ENCODE peak calls at places on chromosomes 16 and 17, in seven cellular contexts. P is tibial artery, Y is pancreas, C is sigmoid colon, R is A673, U is upper lobe of right lung, G is adrenal gland. O is an unnamed sample. For H3K4me1, the result is how much of the 10 kb centered on the place peaks cover.

GRCh38 chr17:20116683-20117309 is 107.6 kb downstream of the SPECC1 start:
- DNase-seq in P (no peak), Y (no peak), C (no peak), R (peak), U (no peak), G (peak), O (no peak)

GRCh38 chr16:75064403-75065148 is 52.0 kb downstream of the LDHD start:
- DNase-seq in P (no peak), Y (no peak), C (no peak), R (no peak), U (no peak), G (no peak), O (peak)

GRCh38 chr17:35169964-35170363 is 22.3 kb downstream of the UNC45B start:
- DNase-seq in P (no peak), Y (no peak), C (no peak), R (no peak), U (no peak), G (no peak), O (no peak)

GRCh38 chr16:47142469-47143328 is 1.0 kb downstream of the NETO2 start:
- DNase-seq in P (no peak), Y (peak), C (no peak), R (peak), U (peak), G (peak), O (no peak)

GRCh38 chr17:64420143-64420670 is 28.7 kb upstream of the MILR1 start:
- DNase-seq in P (no peak), Y (no peak), C (no peak), R (peak), U (peak), G (peak), O (no peak)

GRCh38 chr16:58426095-58426494 is 33.8 kb downstream of the GINS3 start:
- DNase-seq in P (peak), Y (peak), C (no peak), R (no peak), U (no peak), G (peak), O (no peak)

GRCh38 chr16:14148016-14148415 is 76.9 kb downstream of the MRTFB start:
- DNase-seq in P (no peak), Y (no peak), C (no peak), R (no peak), U (no peak), G (no peak), O (no peak)

GRCh38 chr17:33262724-33263123 is 30.4 kb downstream of the ASIC2 start:
- DNase-seq in P (no peak), Y (no peak), C (no peak), R (no peak), U (no peak), G (no peak), O (no peak)

GRCh38 chr16:25135239-25135878 is 23.8 kb downstream of the LCMT1 start:
- DNase-seq in P (no peak), Y (no peak), C (no peak), R (peak), U (no peak), G (no peak), O (no peak)

GRCh38 chr17:72192409-72193192 is 71.8 kb downstream of the SOX9 start:
- DNase-seq in P (peak), Y (no peak), C (no peak), R (no peak), U (no peak), G (peak), O (no peak)

GRCh38 chr17:39391448-39391847 is 10.0 kb downstream of the FBXL20 start:
- DNase-seq in P (no peak), Y (no peak), C (no peak), R (no peak), U (no peak), G (no peak), O (no peak)

GRCh38 chr17:19330271-19330670 is 32.3 kb downstream of the B9D1 start:
- DNase-seq in P (peak), Y (no peak), C (peak), R (no peak), U (peak), G (no peak), O (no peak)

GRCh38 chr17:36501963-36502362 is 15.5 kb downstream of the ZNHIT3 start:
- DNase-seq in P (peak), Y (no peak), C (peak), R (no peak), U (no peak), G (no peak), O (no peak)

GRCh38 chr16:50323335-50324011 is 45.3 kb downstream of the BRD7 start:
- DNase-seq in P (no peak), Y (no peak), C (peak), R (peak), U (no peak), G (no peak), O (no peak)

GRCh38 chr17:32928527-32929287 is 754 bp downstream of the TMEM98 start:
- DNase-seq in P (no peak), Y (no peak), C (no peak), R (no peak), U (no peak), G (no peak), O (no peak)

GRCh38 chr17:71633391-71633849 is 487.4 kb upstream of the SOX9 start:
- DNase-seq in P (no peak), Y (no peak), C (no peak), R (no peak), U (no peak), G (no peak), O (peak)

GRCh38 chr16:56038564-56039098 is 152.7 kb upstream of the GNAO1 start:
- DNase-seq in P (no peak), Y (no peak), C (no peak), R (no peak), U (no peak), G (no peak), O (no peak)

GRCh38 chr17:59643159-59643857 is 23.6 kb downstream of the CLTC start:
- DNase-seq in P (no peak), Y (no peak), C (no peak), R (no peak), U (no peak), G (no peak), O (no peak)

GRCh38 chr17:10738516-10739258 is 8.9 kb upstream of the TMEM220 start:
- DNase-seq in P (no peak), Y (no peak), C (peak), R (no peak), U (no peak), G (no peak), O (no peak)

GRCh38 chr17:35312346-35312745 is 61.1 kb downstream of the SLFN11 start:
- DNase-seq in P (no peak), Y (no peak), C (no peak), R (no peak), U (no peak), G (no peak), O (no peak)

GRCh38 chr16:72561-73537 is at the start of gene RHBDF1:
- DNase-seq in P (no peak), Y (peak), C (peak), R (peak), U (peak), G (no peak), O (no peak)

GRCh38 chr16:86590501-86591144 is 12.3 kb downstream of the FOXL1 start:
- DNase-seq in P (peak), Y (no peak), C (no peak), R (no peak), U (no peak), G (no peak), O (no peak)

GRCh38 chr16:86625821-86626220 is 47.5 kb downstream of the FOXL1 start:
- DNase-seq in P (peak), Y (no peak), C (peak), R (no peak), U (no peak), G (no peak), O (peak)

GRCh38 chr16:87576191-87576590 is 26.1 kb upstream of the JPH3 start:
- DNase-seq in P (no peak), Y (no peak), C (no peak), R (no peak), U (no peak), G (no peak), O (no peak)

GRCh38 chr17:17485420-17485819 is 8.6 kb downstream of the MED9 start:
- DNase-seq in P (no peak), Y (no peak), C (no peak), R (no peak), U (peak), G (no peak), O (no peak)

GRCh38 chr16:86181526-86181925 is 282.6 kb downstream of the IRF8 start:
- DNase-seq in P (no peak), Y (no peak), C (no peak), R (no peak), U (no peak), G (no peak), O (no peak)

GRCh38 chr16:53433509-53433908 is 762 bp upstream of the RBL2 start:
- DNase-seq in P (no peak), Y (no peak), C (no peak), R (no peak), U (peak), G (no peak), O (peak)

GRCh38 chr17:26962255-26963162 is 331.4 kb upstream of the WSB1 start:
- DNase-seq in P (no peak), Y (no peak), C (no peak), R (no peak), U (no peak), G (no peak), O (no peak)

GRCh38 chr16:81707411-81708321 is 71.4 kb upstream of the PLCG2 start:
- DNase-seq in P (no peak), Y (peak), C (peak), R (no peak), U (peak), G (peak), O (no peak)

GRCh38 chr17:43578699-43579569 is 32.8 kb upstream of the ETV4 start:
- DNase-seq in P (no peak), Y (no peak), C (no peak), R (no peak), U (no peak), G (no peak), O (no peak)

GRCh38 chr16:67659675-67660563 is at the start of gene ACD:
- DNase-seq in P (peak), Y (peak), C (peak), R (peak), U (peak), G (peak), O (peak)

GRCh38 chr17:80160536-80160935 is 9.3 kb upstream of the CARD14 start:
- DNase-seq in P (no peak), Y (no peak), C (no peak), R (no peak), U (no peak), G (no peak), O (no peak)

GRCh38 chr17:67393809-67394418 is 16.8 kb downstream of the PITPNC1 start:
- DNase-seq in P (no peak), Y (no peak), C (no peak), R (no peak), U (no peak), G (no peak), O (no peak)

DNA sequence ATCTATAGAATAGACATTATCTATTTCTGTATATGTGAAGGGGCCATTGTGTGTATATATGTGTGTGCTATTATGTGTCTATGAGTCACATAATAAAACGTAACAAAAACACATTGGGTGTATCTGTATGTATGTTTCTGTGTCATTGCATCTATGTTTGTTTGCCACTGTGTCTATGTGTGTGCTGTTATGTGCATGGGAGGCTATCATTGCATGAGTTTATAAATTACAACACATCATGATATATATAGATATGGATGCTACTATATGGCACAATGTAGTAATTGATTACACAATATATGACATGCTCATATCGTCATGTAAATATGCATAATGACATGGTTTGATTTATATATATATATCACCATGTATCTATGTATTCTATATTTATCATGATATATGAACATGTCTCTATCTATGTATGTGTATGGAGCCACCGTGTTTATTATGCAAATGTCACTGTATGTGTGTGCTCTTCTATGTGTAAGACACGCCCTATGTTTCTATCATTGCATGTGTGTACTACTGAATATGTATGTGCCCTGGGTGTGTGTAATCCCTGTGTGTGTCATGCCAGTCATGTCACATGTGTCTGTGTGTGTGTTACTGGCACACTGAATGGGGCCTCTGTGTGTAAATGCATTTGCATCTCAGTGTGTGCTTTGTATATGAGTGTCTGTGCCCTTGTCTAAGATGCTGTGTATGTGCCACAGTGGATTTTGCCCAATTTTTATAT is 1.4 kb upstream of the TSPOAP1 start:
- DNase-seq in P (no peak), Y (no peak), C (no peak), R (no peak), U (no peak), G (no peak), O (no peak)
- H3K4me3 ChIP-seq in P (peak), Y (no peak), C (no peak), R (no peak), U (peak), G (no peak), O (no peak)

DNA sequence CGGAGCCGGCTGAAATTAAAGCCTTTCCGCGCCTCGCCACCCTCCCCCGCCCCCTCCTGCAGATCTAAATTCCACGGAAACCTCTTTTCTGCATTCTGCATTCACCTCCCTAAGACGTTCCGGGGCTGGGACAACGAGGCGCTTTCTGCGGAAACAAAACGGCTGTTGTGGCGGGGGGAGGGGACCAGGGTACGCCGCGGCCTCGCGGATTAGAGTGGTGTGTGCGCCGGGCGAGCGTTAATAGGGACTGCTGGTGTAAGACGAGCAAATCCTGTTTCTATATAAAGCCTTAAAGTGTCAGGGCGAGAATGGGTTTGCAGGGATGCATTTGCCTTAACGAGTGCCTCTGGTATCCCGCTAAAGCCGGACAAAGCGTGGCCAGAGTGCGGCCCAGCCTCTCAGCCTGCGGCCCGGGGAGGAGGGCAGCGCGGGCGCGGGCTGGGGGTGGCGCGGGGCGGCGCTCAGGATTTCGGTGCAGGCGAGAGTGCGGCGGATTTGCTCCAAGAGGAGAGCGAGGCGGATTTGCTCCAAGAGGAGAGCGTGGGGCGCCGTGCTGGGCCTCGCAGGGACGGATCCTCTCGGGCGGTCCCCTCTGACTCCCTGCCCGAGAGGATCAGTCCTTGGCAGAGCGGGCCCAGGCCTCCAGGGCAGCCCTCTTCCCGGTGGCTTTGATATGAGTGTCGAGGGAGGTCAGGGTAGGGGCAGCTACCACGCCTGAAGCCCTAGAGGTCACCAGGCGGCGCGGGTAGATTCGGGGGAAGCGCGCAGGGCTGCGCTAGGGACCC is 5.1 kb downstream of the BAHCC1 start:
- DNase-seq in P (no peak), Y (no peak), C (no peak), R (peak), U (peak), G (no peak), O (no peak)
- H3K4me1 ChIP-seq in P (under half), Y (under half), C (half or more), R (under half), U (under half), G (under half), O (under half)

GRCh38 chr16:27169511-27170071 is 33.7 kb upstream of the KDM8 start:
- DNase-seq in P (no peak), Y (no peak), C (no peak), R (no peak), U (no peak), G (no peak), O (no peak)
- TF ChIP-seq CTCF in P (no peak), Y (no peak), C (no peak), R (peak), U (no peak), G (no peak), O (no peak)

GRCh38 chr17:45063198-45063597 is 2.1 kb downstream of the NMT1 start:
- DNase-seq in P (no peak), Y (no peak), C (no peak), R (no peak), U (no peak), G (no peak), O (no peak)
- H3K4me3 ChIP-seq in P (no peak), Y (no peak), C (no peak), R (no peak), U (no peak), G (no peak), O (no peak)

GRCh38 chr17:77450742-77451270 is 310.0 kb downstream of the SEC14L1 start:
- DNase-seq in P (no peak), Y (no peak), C (no peak), R (no peak), U (no peak), G (no peak), O (no peak)
- H3K4me1 ChIP-seq in P (half or more), Y (under half), C (half or more), R (under half), U (half or more), G (half or more), O (under half)

DNA sequence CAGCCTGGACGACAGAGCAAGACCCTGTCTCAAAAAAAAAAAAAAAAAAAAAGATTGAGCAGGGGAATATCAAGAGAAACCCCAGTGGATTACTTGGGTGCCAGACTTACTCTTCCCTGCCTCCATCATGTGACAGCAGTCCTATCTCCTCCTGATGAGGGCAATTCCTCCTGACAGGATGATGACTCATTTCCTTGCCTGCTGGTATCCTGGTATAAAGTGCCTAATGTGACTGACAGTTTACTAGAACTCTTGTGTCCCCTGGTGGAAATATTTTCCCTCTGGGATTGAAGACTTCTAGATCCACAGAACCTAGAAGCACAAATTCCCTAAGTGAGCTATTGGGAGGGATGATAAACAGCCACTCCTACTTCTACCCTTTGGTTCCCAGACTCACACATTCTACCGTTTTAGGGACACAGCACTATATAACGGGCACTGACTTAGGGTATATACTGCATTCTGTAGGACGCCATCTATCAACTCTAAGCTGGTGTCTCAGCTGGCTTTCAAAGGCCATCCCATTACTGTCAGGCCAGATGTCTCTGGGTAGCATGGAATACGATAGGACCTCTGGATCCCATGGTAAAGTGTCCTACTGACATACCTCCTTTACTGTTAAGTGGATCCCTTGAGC is 114.6 kb upstream of the MED13 start:
- DNase-seq in P (no peak), Y (no peak), C (no peak), R (peak), U (no peak), G (no peak), O (no peak)
- TF ChIP-seq CTCF in P (no peak), Y (no peak), C (no peak), R (peak), U (no peak), G (no peak), O (no peak)

GRCh38 chr16:4639899-4640509 is 15.4 kb downstream of the MGRN1 start:
- DNase-seq in P (no peak), Y (no peak), C (no peak), R (no peak), U (no peak), G (peak), O (no peak)

GRCh38 chr16:4636196-4636595 is 11.6 kb downstream of the MGRN1 start:
- DNase-seq in P (no peak), Y (no peak), C (no peak), R (no peak), U (no peak), G (no peak), O (no peak)

GRCh38 chr16:4634768-4635167 is 10.1 kb downstream of the MGRN1 start:
- DNase-seq in P (no peak), Y (no peak), C (no peak), R (no peak), U (no peak), G (no peak), O (no peak)

GRCh38 chr16:4640572-4641305 is 16.1 kb downstream of the MGRN1 start:
- DNase-seq in P (no peak), Y (no peak), C (no peak), R (no peak), U (no peak), G (no peak), O (no peak)

GRCh38 chr16:4637501-4638166 is 13.0 kb downstream of the MGRN1 start:
- DNase-seq in P (no peak), Y (no peak), C (no peak), R (no peak), U (no peak), G (no peak), O (no peak)
- H3K4me3 ChIP-seq in P (no peak), Y (no peak), C (no peak), R (no peak), U (no peak), G (no peak), O (no peak)

DNA sequence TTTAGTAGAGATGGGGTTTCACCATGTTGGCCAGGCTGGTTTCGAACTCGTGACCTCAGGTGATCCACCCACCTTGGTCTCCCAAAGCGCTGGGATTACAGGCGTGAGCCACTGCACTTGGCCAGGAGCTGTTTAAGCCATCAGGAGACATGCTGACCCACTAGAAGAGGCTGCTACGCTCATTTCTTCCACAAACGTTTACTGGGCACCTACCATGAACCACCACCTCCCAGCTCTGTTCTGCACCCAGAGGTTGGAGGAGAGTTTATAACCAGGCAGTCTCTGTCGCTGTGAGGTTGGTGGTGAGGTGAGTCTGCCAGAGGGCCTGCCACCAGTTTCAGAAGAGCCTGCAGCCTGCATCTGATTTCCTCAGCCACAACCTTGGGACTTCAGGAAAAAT is 51.8 kb downstream of the SF3B3 start:
- DNase-seq in P (no peak), Y (no peak), C (no peak), R (no peak), U (no peak), G (no peak), O (peak)
- H3K4me1 ChIP-seq in P (half or more), Y (under half), C (half or more), R (under half), U (half or more), G (under half), O (under half)

GRCh38 chr17:5587431-5588032 is 3.2 kb upstream of the NLRP1 start:
- DNase-seq in P (no peak), Y (no peak), C (no peak), R (peak), U (no peak), G (peak), O (no peak)
- TF ChIP-seq CTCF in P (peak), Y (peak), C (peak), R (peak), U (peak), G (peak), O (peak)

O was measured in breast epithelium.